ENCODE peak calls at places on chromosomes 12 and 14, in ten cellular contexts. V, X, O, Z, Y, F, B, D, G and W are unnamed samples.

GRCh38 chr12:68776976-68777610 is 30.9 kb upstream of the MDM2 start:
- DNase-seq in O (no peak), V (no peak), D (no peak), Y (no peak), F (no peak), B (no peak), G (no peak), Z (no peak), X (no peak), W (no peak)

GRCh38 chr14:23577004-23577681 is 1.4 kb downstream of the JPH4 start:
- DNase-seq in F (peak; percentile 73), Y (no peak), X (no peak), G (no peak), O (no peak), B (no peak), V (peak; percentile 63), D (peak; percentile 71), Z (no peak), W (no peak)

GRCh38 chr12:53324113-53324778 is 2.8 kb upstream of the AAAS start:
- DNase-seq in B (peak; percentile 67), F (peak; percentile 82), X (no peak), D (peak; percentile 44), O (peak; percentile 41), Z (no peak), V (peak; percentile 78), G (peak; percentile 76), Y (no peak), W (peak; percentile 10)

GRCh38 chr14:100557658-100558057 is 29.6 kb downstream of the BEGAIN start:
- DNase-seq in X (peak; percentile 18), Z (no peak), G (no peak), B (no peak), O (no peak), V (no peak), F (no peak), D (no peak), Y (no peak), W (no peak)

GRCh38 chr14:30143617-30144016 is 216.0 kb upstream of the PRKD1 start:
- DNase-seq in Y (no peak), G (no peak), F (no peak), D (no peak), Z (no peak), V (no peak), O (no peak), B (no peak), X (peak; percentile 17), W (peak; percentile 52)

GRCh38 chr14:100671386-100671901 is 55.2 kb upstream of the DLK1 start:
- DNase-seq in B (no peak), F (no peak), D (no peak), Z (no peak), Y (no peak), V (no peak), X (no peak), G (no peak), O (no peak), W (no peak)

GRCh38 chr12:131434208-131435125 is 276.4 kb upstream of the SFSWAP start:
- DNase-seq in X (no peak), F (no peak), D (no peak), V (no peak), O (no peak), Y (no peak), G (no peak), Z (no peak), B (no peak), W (no peak)

GRCh38 chr12:56190695-56191155 is 1.4 kb upstream of the SMARCC2 start:
- DNase-seq in O (no peak), B (no peak), G (no peak), F (no peak), D (no peak), Y (peak; percentile 8), V (no peak), Z (no peak), X (peak; percentile 36), W (no peak)

GRCh38 chr12:52271157-52271556 is 3.3 kb upstream of the KRT86 start:
- DNase-seq in B (no peak), X (peak; percentile 35), O (no peak), Z (no peak), Y (no peak), D (no peak), V (no peak), F (no peak), G (no peak), W (peak; percentile 40)

GRCh38 chr12:22477894-22478287 is 66.5 kb downstream of the C2CD5 start:
- DNase-seq in X (no peak), B (no peak), V (peak; percentile 6), Z (no peak), O (no peak), F (no peak), Y (no peak), G (peak; percentile 8), D (no peak), W (peak; percentile 52)

GRCh38 chr14:25108959-25109358 is 59.0 kb upstream of the STXBP6 start:
- DNase-seq in G (no peak), O (no peak), X (peak; percentile 14), Y (no peak), V (no peak), D (no peak), F (no peak), Z (no peak), B (no peak), W (peak; percentile 29)

GRCh38 chr12:5043589-5044419 is at the start of gene KCNA5:
- DNase-seq in F (peak; percentile 68), D (peak; percentile 73), V (peak; percentile 45), O (no peak), G (no peak), Z (no peak), B (no peak), Y (peak; percentile 28), X (no peak), W (no peak)

GRCh38 chr12:81461163-81461562 is 298.0 kb downstream of the PPFIA2 start:
- DNase-seq in X (no peak), B (no peak), G (no peak), Y (no peak), Z (no peak), V (no peak), O (no peak), F (no peak), D (no peak), W (no peak)
- TF ChIP-seq CTCF in X (peak; percentile 25), B (peak; percentile 43), G (no peak), Y (peak; percentile 16), Z (no peak), V (no peak), O (no peak), F (no peak), D (no peak), W (no peak)

DNA sequence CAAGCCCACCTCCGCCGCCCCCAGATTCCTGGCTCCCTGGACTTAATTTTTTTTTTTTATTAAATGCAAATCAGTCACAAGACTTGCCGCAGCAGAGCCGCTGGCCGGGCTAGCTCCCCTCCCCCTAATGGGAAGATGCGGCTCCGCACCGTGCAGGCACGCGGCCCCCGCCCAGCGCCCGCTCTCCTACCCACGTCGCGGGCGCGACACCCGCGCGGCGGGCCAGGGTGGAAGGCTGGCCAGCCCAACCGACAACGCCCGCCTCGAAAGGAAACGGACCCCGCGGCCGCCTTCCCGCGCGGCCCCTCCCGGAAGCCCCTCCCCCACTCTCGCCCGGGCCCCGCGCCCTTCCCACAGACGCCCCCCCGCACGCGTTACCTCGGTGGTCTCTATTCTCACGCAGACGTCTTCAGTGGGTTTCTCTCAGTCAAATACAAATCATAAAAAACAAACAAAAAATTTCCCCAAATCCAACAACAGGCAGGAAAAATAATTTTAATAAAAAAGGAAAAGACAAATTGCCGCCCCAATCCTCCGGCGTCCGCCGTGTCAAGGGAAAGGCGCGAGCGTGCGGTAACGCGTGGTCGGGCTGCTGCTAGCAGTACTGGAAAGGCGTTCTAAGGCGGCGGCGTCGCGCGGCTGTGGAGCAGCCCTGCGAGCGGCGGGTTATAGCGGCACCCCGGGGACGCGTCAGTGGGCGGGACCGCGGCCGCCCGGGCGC is at the start of gene SLC38A2:
- DNase-seq in D (peak; percentile 65), G (peak; percentile 97), Y (peak; percentile 92), Z (peak; percentile 88), V (peak; percentile 98), X (peak; percentile 84), B (peak; percentile 96), O (peak; percentile 97), F (peak; percentile 98), W (peak; percentile 89)
- TF ChIP-seq CTCF in D (no peak), G (no peak), Y (peak; percentile 9), Z (no peak), V (no peak), X (no peak), B (no peak), O (no peak), F (no peak), W (no peak)

DNA sequence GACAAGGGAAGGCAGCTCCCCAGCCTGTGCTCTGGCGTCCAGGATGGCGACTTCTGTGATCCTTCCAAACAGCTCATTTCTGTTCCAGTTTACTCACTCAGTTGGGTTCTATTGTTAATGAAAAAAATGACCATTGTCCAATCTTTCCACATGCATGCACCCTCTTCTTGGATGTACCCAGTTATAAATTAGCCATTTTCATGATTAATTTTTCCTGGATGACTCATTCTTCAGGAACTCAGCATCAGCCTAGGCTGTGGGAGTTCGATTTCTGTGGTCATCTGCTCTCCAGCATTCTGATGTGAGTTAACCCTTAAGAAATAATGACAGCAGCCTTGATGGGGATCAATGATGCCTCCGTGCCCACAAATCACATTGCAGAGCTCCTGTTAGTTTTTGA is 926.8 kb downstream of the BCL11B start:
- DNase-seq in Z (no peak), D (no peak), Y (no peak), V (no peak), F (no peak), X (no peak), O (no peak), G (no peak), B (no peak), W (peak; percentile 73)
- TF ChIP-seq CTCF in Z (no peak), D (no peak), Y (no peak), V (no peak), F (no peak), X (no peak), O (no peak), G (no peak), B (no peak), W (no peak)

GRCh38 chr12:132572106-132572505 is 38.3 kb downstream of the LRCOL1 start:
- DNase-seq in B (no peak), O (no peak), F (no peak), Y (no peak), V (no peak), Z (no peak), G (no peak), X (no peak), D (no peak), W (no peak)
- TF ChIP-seq CTCF in B (no peak), O (no peak), F (no peak), Y (no peak), V (no peak), Z (no peak), G (no peak), X (no peak), D (no peak), W (no peak)

GRCh38 chr14:41825622-41826021 is 218.9 kb downstream of the LRFN5 start:
- DNase-seq in F (no peak), Y (no peak), B (no peak), O (no peak), D (no peak), V (no peak), G (no peak), Z (no peak), X (no peak), W (no peak)

GRCh38 chr14:41824441-41824840 is 217.8 kb downstream of the LRFN5 start:
- DNase-seq in V (no peak), F (no peak), G (no peak), D (no peak), B (no peak), X (no peak), Z (no peak), Y (no peak), O (no peak), W (no peak)
- TF ChIP-seq CTCF in V (no peak), F (no peak), G (no peak), D (no peak), B (no peak), X (peak; percentile 14), Z (no peak), Y (peak; percentile 36), O (no peak), W (peak; percentile 12)